ENCODE peak calls at places on chromosomes 7 and 10, in four cellular contexts. R, P, L and W are unnamed samples.

GRCh38 chr10:109866995-109867635 is 56.2 kb downstream of the XPNPEP1 start:
- DNase-seq in P (no peak), L (no peak), R (no peak), W (no peak)

GRCh38 chr7:142581341-142581740 is 167.9 kb upstream of the PRSS1 start:
- DNase-seq in L (no peak), P (no peak), R (no peak), W (peak)

GRCh38 chr7:150823010-150823409 is 22.4 kb downstream of the TMEM176A start:
- DNase-seq in L (no peak), P (no peak), R (no peak), W (no peak)

GRCh38 chr7:134552105-134552504 is 3.2 kb downstream of the AKR1B15 start:
- DNase-seq in P (no peak), R (no peak), L (no peak), W (no peak)

GRCh38 chr10:14578060-14578952 is 196.4 kb downstream of the FAM107B start:
- DNase-seq in R (no peak), P (no peak), L (no peak), W (no peak)

GRCh38 chr10:72353028-72353962 is 1.4 kb downstream of the DNAJB12 start:
- DNase-seq in R (no peak), P (no peak), L (no peak), W (no peak)

GRCh38 chr7:102875700-102876192 is 37.1 kb upstream of the LRRC17 start:
- DNase-seq in P (peak), R (no peak), L (no peak), W (no peak)

GRCh38 chr7:5139998-5140397 is 50.0 kb upstream of the WIPI2 start:
- DNase-seq in L (no peak), P (no peak), R (no peak), W (no peak)

GRCh38 chr10:130713731-130714130 is 577.5 kb downstream of the GLRX3 start:
- DNase-seq in R (no peak), P (no peak), L (no peak), W (no peak)

GRCh38 chr10:3892440-3893101 is 107.6 kb upstream of the KLF6 start:
- DNase-seq in P (no peak), R (no peak), L (no peak), W (no peak)

GRCh38 chr7:151876112-151876898 is 610 bp downstream of the PRKAG2 start:
- DNase-seq in P (peak), R (peak), L (peak), W (peak)

GRCh38 chr7:146090023-146090645 is 26.5 kb upstream of the CNTNAP2 start:
- DNase-seq in L (no peak), R (peak), P (no peak), W (no peak)